ENCODE peak calls at places on chromosomes 7 and 10, in five cellular contexts. M is heart left ventricle, H is right lobe of liver, B is uterus, T is fibroblast of the aortic adventitia. R is an unnamed sample.

GRCh38 chr7:116777613-116778380 is 84.6 kb upstream of the CAPZA2 start:
- DNase-seq in M (no peak), H (no peak), B (no peak), T (peak; percentile 72), R (no peak)

GRCh38 chr7:138981332-138982203 is at the start of gene KIAA1549:
- DNase-seq in M (peak; percentile 83), H (peak; percentile 75), B (peak; percentile 34), T (peak; percentile 48), R (peak; percentile 86)

GRCh38 chr10:85657478-85658113 is 709.0 kb downstream of the GRID1 start:
- DNase-seq in M (no peak), H (no peak), B (no peak), T (no peak), R (no peak)

GRCh38 chr7:155581954-155582353 is 35.6 kb upstream of the CNPY1 start:
- DNase-seq in M (no peak), H (peak; percentile 23), B (no peak), T (no peak), R (peak; percentile 34)

GRCh38 chr7:50190772-50191171 is 97.7 kb upstream of the ZPBP start:
- DNase-seq in M (no peak), H (no peak), B (no peak), T (no peak), R (no peak)

GRCh38 chr10:117078168-117078837 is 59.8 kb downstream of the VAX1 start:
- DNase-seq in M (no peak), H (no peak), B (no peak), T (no peak), R (no peak)

GRCh38 chr10:6919077-6919476 is 339.0 kb upstream of the PRKCQ start:
- DNase-seq in M (no peak), H (no peak), B (no peak), T (no peak), R (no peak)

GRCh38 chr10:110420401-110421193 is 77.1 kb upstream of the DUSP5 start:
- DNase-seq in M (no peak), H (peak; percentile 56), B (no peak), T (peak; percentile 80), R (no peak)

GRCh38 chr7:44097064-44097932 is 6.8 kb upstream of the AEBP1 start:
- DNase-seq in M (no peak), H (no peak), B (peak; percentile 12), T (no peak), R (no peak)

GRCh38 chr10:15369642-15370211 is 1.4 kb downstream of the FAM171A1 start:
- DNase-seq in M (no peak), H (no peak), B (no peak), T (no peak), R (no peak)

GRCh38 chr7:124758327-124758726 is 7.3 kb downstream of the GPR37 start:
- DNase-seq in M (no peak), H (no peak), B (no peak), T (no peak), R (no peak)

DNA sequence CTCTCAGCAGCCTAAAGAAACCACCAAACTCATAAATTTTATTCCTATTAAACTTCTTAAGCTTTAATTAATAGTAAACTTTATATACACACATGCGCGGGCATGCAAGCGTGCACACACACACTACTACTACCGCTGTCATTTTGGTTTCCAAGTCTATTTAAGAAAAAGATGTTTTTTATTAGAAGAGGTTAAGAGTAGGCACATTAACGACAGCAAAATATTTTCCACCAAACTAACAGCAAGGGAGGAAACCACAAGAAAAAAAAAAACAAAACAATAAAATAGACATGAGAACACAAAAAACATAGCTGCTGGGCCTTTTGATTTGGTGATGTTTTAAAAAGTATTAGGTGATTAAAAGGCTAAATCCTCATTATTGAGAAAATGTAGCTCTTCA is 28.6 kb downstream of the RTKN2 start:
- DNase-seq in M (no peak), H (no peak), B (no peak), T (no peak), R (no peak)
- H3K4me3 ChIP-seq in M (no peak overlapping the region), H (no peak overlapping the region), B (no peak overlapping the region), T (no peak overlapping the region), R (no peak overlapping the region)

DNA sequence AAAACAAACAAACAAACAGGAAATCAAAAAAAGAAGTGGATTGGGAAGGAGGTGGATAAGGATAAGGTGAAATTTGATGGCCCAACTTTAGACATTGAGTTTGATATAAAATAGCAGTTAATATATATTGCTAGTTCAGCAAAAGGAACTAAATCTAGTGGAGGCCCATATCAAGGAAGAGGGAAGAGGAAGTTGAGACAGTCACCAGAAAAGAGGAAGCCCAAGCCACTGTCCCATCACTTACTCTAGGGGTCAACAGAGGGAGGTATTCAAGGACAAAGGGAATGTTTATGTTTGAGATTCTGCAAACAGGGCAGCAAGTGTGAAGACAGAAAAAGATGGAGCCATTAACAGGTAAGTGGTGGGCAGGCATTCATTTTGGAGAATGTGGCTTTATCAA is 3.7 kb downstream of the LAMTOR4 start:
- DNase-seq in M (no peak), H (no peak), B (no peak), T (no peak), R (no peak)
- H3K4me3 ChIP-seq in M (no peak overlapping the region), H (no peak overlapping the region), B (no peak overlapping the region), T (no peak overlapping the region), R (no peak overlapping the region)

DNA sequence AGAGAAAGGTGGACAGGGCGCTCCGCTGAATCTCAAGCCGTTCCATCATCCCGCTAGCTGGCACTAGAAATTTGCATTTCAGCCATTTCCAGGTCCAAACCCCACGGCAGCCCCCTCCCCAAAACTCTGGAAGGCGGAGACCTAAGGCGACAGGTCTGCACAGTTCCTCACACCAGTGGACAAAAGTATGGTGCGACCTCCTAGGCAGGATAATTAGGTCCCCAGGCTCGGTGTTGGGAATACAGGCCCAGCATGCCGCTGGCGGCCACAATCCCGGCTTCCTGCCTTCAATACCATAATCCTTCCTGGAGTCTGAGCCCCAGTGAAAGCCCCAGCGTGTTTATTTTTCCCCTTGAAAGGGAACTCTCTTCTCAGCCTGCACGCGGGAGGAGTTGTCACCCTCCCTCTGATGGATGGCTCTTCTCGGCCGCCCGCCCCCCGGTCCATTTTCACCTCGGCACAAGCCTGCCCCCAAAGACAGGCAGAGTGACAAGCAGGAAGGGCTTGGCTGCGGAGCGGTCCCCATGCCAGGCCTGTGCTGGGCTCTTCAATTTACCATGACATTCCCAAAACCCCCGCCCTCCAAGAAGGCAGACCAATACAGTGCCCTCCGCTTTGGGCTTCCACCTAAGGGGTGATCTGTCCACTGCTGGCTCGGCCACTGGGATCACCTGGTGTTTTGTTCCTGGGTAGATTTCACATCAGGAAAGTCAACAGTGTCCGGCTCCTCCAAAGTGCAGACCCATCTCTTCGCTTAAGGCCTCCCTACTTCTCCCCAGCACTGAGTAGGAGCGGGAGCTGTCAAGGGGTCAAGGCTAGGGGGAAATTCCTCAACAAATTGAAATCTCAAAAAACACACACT is 2.2 kb downstream of the FGFR2 start:
- DNase-seq in M (no peak), H (no peak), B (peak; percentile 37), T (no peak), R (no peak)
- H3K4me3 ChIP-seq in M (no peak overlapping the region), H (peak overlapping the region; percentile 59), B (peak overlapping the region; percentile 68), T (no peak overlapping the region), R (peak overlapping the region; percentile 58)

DNA sequence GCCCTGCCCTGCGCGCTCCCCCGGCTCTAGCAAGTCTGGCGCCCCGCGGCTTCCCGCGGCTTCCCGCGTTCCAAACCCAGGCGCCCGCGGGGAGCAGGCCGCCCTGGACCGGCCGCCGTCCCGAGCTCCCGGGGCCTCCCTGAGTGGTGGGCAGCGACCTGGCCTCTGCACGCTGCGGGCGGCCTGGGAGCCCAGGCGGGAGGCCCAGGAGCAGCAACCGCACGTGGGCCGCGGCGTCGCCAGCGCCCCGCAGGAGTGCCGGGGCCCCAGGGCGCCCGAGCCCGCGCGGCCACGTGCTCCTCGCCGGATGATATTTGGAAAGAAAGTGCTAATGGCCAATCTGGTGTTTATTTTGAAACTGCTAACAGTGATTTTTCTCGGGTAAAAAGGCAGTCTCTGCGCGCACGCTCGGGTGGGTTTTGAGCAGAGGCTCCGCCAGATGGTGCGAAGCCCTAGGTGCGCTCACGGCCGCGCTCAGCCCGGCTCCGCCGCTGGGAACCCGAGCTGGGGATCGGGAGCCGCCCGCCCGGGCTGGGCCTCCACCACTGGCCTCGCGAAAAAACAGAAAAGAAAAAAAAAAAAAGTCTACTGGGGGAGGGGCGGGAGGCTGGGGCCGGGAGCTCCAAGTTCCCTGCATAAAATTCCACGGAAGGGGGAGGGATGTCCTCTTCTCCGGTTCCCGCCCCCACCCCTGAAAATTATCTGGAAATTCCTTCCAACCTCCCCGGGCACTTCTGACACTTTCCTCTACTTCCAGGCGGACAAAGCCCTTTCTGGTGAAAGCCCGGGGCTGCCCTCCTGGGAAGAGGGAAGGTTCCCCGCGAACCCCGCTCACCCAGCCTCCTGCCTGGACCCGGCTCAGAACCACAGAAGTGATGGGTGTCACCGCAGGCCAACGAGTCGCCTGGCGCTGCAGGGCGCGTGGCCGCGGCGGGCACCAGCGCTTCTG is 4.3 kb downstream of the EBF3 start:
- DNase-seq in M (no peak), H (no peak), B (no peak), T (peak; percentile 50), R (no peak)
- H3K4me3 ChIP-seq in M (peak overlapping the region; percentile 73), H (no peak overlapping the region), B (no peak overlapping the region), T (peak overlapping the region; percentile 74), R (no peak overlapping the region)

DNA sequence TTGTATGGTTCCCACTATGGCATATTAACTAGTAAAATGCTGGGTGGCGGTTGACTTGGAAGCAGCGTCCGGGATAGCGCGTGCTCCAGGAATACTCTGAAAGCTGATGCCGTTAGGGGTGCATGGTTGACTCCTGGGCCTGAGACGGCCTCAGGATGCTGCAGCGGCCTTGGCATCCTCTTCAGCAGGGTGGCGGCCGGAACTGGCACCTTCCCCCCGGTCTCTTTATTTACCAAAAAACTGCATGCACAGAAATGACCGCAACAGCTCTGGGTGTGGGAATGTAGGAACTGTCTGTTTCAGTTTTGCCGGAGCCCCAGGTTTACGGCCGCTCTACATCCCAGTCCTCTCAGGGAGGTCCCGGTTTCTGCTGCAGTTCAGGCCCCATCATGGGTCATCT is 28.8 kb downstream of the PFKP start:
- DNase-seq in M (no peak), H (no peak), B (no peak), T (no peak), R (no peak)
- H3K4me3 ChIP-seq in M (no peak overlapping the region), H (no peak overlapping the region), B (no peak overlapping the region), T (peak overlapping the region; percentile 38), R (peak overlapping the region; percentile 14)

GRCh38 chr10:113129117-113129516 is 179.1 kb downstream of the TCF7L2 start:
- DNase-seq in M (no peak), H (no peak), B (no peak), T (no peak), R (no peak)
- H3K4me3 ChIP-seq in M (peak overlapping the region; percentile 21), H (no peak overlapping the region), B (no peak overlapping the region), T (peak overlapping the region; percentile 32), R (no peak overlapping the region)

GRCh38 chr7:105003875-105004510 is 10.0 kb upstream of the KMT2E start:
- DNase-seq in M (no peak), H (no peak), B (no peak), T (peak; percentile 59), R (no peak)
- H3K4me3 ChIP-seq in M (no peak overlapping the region), H (no peak overlapping the region), B (no peak overlapping the region), T (no peak overlapping the region), R (no peak overlapping the region)

DNA sequence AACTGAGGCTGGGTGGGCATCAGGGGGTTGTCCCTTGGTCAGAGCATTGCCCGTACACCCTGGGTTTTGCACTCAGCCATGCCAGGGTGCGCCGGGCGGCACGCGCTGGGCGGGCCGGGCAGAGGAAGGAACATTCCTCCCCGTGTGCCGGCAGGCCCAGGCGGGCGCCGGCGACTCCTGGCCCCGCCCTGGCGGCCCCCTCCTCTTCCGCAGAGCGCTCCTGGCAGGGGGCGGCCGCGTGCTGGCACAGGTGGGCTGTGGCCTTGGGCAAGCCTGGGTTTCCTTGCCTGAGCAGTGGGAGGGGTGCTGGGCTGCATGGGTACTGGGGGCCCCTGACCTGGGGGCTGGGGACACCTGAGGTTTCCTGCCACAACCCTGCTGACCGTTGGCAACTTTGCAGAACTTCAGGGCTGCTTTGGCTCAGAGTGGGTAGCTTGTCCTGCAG is 3.9 kb downstream of the LFNG start:
- DNase-seq in M (no peak), H (no peak), B (no peak), T (no peak), R (peak; percentile 82)
- H3K4me3 ChIP-seq in M (peak overlapping the region; percentile 70), H (no peak overlapping the region), B (peak overlapping the region; percentile 5), T (no peak overlapping the region), R (peak overlapping the region; percentile 65)

GRCh38 chr10:96857613-96858012 is 25.5 kb downstream of the LCOR start:
- DNase-seq in M (no peak), H (no peak), B (no peak), T (no peak), R (no peak)
- H3K4me3 ChIP-seq in M (no peak overlapping the region), H (no peak overlapping the region), B (no peak overlapping the region), T (no peak overlapping the region), R (no peak overlapping the region)

R was measured in upper lobe of right lung.